ENCODE peak calls at places on chromosomes 2 and 18, in four cellular contexts. One of them, this sample, is unnamed.

GRCh38 chr2:48852938-48853337 is 97.4 kb upstream of the LHCGR start:
- DNase-seq in activated T-cell treated with anti-CD3 and anti-CD28 coated beads, Interleukin-2, amount 50 U/mL, for 4 hours: no peak
- DNase-seq in T follicular helper cell: no peak
- DNase-seq in NCI-H774: no peak
- DNase-seq in this sample: no peak

GRCh38 chr2:229873123-229873581 is 48.7 kb downstream of the TRIP12 start:
- DNase-seq in activated T-cell treated with anti-CD3 and anti-CD28 coated beads, Interleukin-2, amount 50 U/mL, for 4 hours: no peak
- DNase-seq in T follicular helper cell: no peak
- DNase-seq in NCI-H774: no peak
- DNase-seq in this sample: no peak

GRCh38 chr2:189601043-189601442 is 20.5 kb upstream of the SLC40A1 start:
- DNase-seq in activated T-cell treated with anti-CD3 and anti-CD28 coated beads, Interleukin-2, amount 50 U/mL, for 4 hours: no peak
- DNase-seq in T follicular helper cell: no peak
- DNase-seq in NCI-H774: no peak
- DNase-seq in this sample: no peak

GRCh38 chr2:45889053-45889452 is 237.6 kb downstream of the PRKCE start:
- DNase-seq in activated T-cell treated with anti-CD3 and anti-CD28 coated beads, Interleukin-2, amount 50 U/mL, for 4 hours: no peak
- DNase-seq in T follicular helper cell: no peak
- DNase-seq in NCI-H774: peak
- DNase-seq in this sample: no peak

GRCh38 chr2:102540882-102541281 is 67.9 kb downstream of the SLC9A4 start:
- DNase-seq in activated T-cell treated with anti-CD3 and anti-CD28 coated beads, Interleukin-2, amount 50 U/mL, for 4 hours: no peak
- DNase-seq in T follicular helper cell: no peak
- DNase-seq in NCI-H774: no peak
- DNase-seq in this sample: no peak

GRCh38 chr18:61766266-61766884 is 126.4 kb downstream of the RNF152 start:
- DNase-seq in activated T-cell treated with anti-CD3 and anti-CD28 coated beads, Interleukin-2, amount 50 U/mL, for 4 hours: no peak
- DNase-seq in T follicular helper cell: no peak
- DNase-seq in NCI-H774: no peak
- DNase-seq in this sample: no peak

GRCh38 chr18:14117611-14118010 is 14.6 kb downstream of the ZNF519 start:
- DNase-seq in activated T-cell treated with anti-CD3 and anti-CD28 coated beads, Interleukin-2, amount 50 U/mL, for 4 hours: no peak
- DNase-seq in T follicular helper cell: no peak
- DNase-seq in NCI-H774: no peak
- DNase-seq in this sample: no peak

GRCh38 chr18:78772369-78773302 is 207.0 kb upstream of the SALL3 start:
- DNase-seq in activated T-cell treated with anti-CD3 and anti-CD28 coated beads, Interleukin-2, amount 50 U/mL, for 4 hours: no peak
- DNase-seq in T follicular helper cell: no peak
- DNase-seq in NCI-H774: no peak
- DNase-seq in this sample: no peak

GRCh38 chr2:215601990-215602721 is 166.3 kb upstream of the FN1 start:
- DNase-seq in activated T-cell treated with anti-CD3 and anti-CD28 coated beads, Interleukin-2, amount 50 U/mL, for 4 hours: no peak
- DNase-seq in T follicular helper cell: no peak
- DNase-seq in NCI-H774: no peak
- DNase-seq in this sample: no peak

GRCh38 chr2:128633501-128633900 is 314.8 kb upstream of the HS6ST1 start:
- DNase-seq in activated T-cell treated with anti-CD3 and anti-CD28 coated beads, Interleukin-2, amount 50 U/mL, for 4 hours: no peak
- DNase-seq in T follicular helper cell: no peak
- DNase-seq in NCI-H774: no peak
- DNase-seq in this sample: no peak

GRCh38 chr2:66982766-66983165 is 414.4 kb upstream of the ETAA1 start:
- DNase-seq in activated T-cell treated with anti-CD3 and anti-CD28 coated beads, Interleukin-2, amount 50 U/mL, for 4 hours: no peak
- DNase-seq in T follicular helper cell: no peak
- DNase-seq in NCI-H774: no peak
- DNase-seq in this sample: no peak

GRCh38 chr2:30185175-30185574 is 38.4 kb downstream of the YPEL5 start:
- DNase-seq in activated T-cell treated with anti-CD3 and anti-CD28 coated beads, Interleukin-2, amount 50 U/mL, for 4 hours: no peak
- DNase-seq in T follicular helper cell: no peak
- DNase-seq in NCI-H774: no peak
- DNase-seq in this sample: no peak

GRCh38 chr2:230983566-230983965 is 12.4 kb upstream of the SPATA3 start:
- DNase-seq in activated T-cell treated with anti-CD3 and anti-CD28 coated beads, Interleukin-2, amount 50 U/mL, for 4 hours: no peak
- DNase-seq in T follicular helper cell: no peak
- DNase-seq in NCI-H774: no peak
- DNase-seq in this sample: no peak

GRCh38 chr2:54097124-54097523 is 18.3 kb upstream of the ACYP2 start:
- DNase-seq in activated T-cell treated with anti-CD3 and anti-CD28 coated beads, Interleukin-2, amount 50 U/mL, for 4 hours: no peak
- DNase-seq in T follicular helper cell: no peak
- DNase-seq in NCI-H774: no peak
- DNase-seq in this sample: no peak

GRCh38 chr2:207315131-207315530 is 149.4 kb upstream of the KLF7 start:
- DNase-seq in activated T-cell treated with anti-CD3 and anti-CD28 coated beads, Interleukin-2, amount 50 U/mL, for 4 hours: no peak
- DNase-seq in T follicular helper cell: no peak
- DNase-seq in NCI-H774: no peak
- DNase-seq in this sample: no peak

GRCh38 chr2:11708106-11708505 is 38.1 kb upstream of the NTSR2 start:
- DNase-seq in activated T-cell treated with anti-CD3 and anti-CD28 coated beads, Interleukin-2, amount 50 U/mL, for 4 hours: no peak
- DNase-seq in T follicular helper cell: no peak
- DNase-seq in NCI-H774: no peak
- DNase-seq in this sample: no peak

GRCh38 chr18:28013064-28013463 is 163.9 kb downstream of the CDH2 start:
- DNase-seq in activated T-cell treated with anti-CD3 and anti-CD28 coated beads, Interleukin-2, amount 50 U/mL, for 4 hours: no peak
- DNase-seq in T follicular helper cell: no peak
- DNase-seq in NCI-H774: no peak
- DNase-seq in this sample: no peak

GRCh38 chr2:194619368-194619767 is 1037.7 kb upstream of the SLC39A10 start:
- DNase-seq in activated T-cell treated with anti-CD3 and anti-CD28 coated beads, Interleukin-2, amount 50 U/mL, for 4 hours: no peak
- DNase-seq in T follicular helper cell: no peak
- DNase-seq in NCI-H774: no peak
- DNase-seq in this sample: no peak

GRCh38 chr18:40935423-40935822 is 1019.6 kb upstream of the PIK3C3 start:
- DNase-seq in activated T-cell treated with anti-CD3 and anti-CD28 coated beads, Interleukin-2, amount 50 U/mL, for 4 hours: no peak
- DNase-seq in T follicular helper cell: no peak
- DNase-seq in NCI-H774: no peak
- DNase-seq in this sample: no peak

GRCh38 chr2:100405403-100406119 is 11.9 kb downstream of the CHST10 start:
- DNase-seq in activated T-cell treated with anti-CD3 and anti-CD28 coated beads, Interleukin-2, amount 50 U/mL, for 4 hours: no peak
- DNase-seq in T follicular helper cell: no peak
- DNase-seq in NCI-H774: no peak
- DNase-seq in this sample: no peak

GRCh38 chr2:188410504-188411235 is 119.0 kb downstream of the GULP1 start:
- DNase-seq in activated T-cell treated with anti-CD3 and anti-CD28 coated beads, Interleukin-2, amount 50 U/mL, for 4 hours: no peak
- DNase-seq in T follicular helper cell: no peak
- DNase-seq in NCI-H774: no peak
- DNase-seq in this sample: no peak

GRCh38 chr2:239120664-239121063 is 272.8 kb downstream of the TWIST2 start:
- DNase-seq in activated T-cell treated with anti-CD3 and anti-CD28 coated beads, Interleukin-2, amount 50 U/mL, for 4 hours: no peak
- DNase-seq in T follicular helper cell: no peak
- DNase-seq in NCI-H774: no peak
- DNase-seq in this sample: no peak

GRCh38 chr2:49490710-49491109 is 336.4 kb upstream of the FSHR start:
- DNase-seq in activated T-cell treated with anti-CD3 and anti-CD28 coated beads, Interleukin-2, amount 50 U/mL, for 4 hours: no peak
- DNase-seq in T follicular helper cell: no peak
- DNase-seq in NCI-H774: no peak
- DNase-seq in this sample: no peak

GRCh38 chr2:109383505-109384307 is 230.1 kb downstream of the SEPTIN10 start:
- DNase-seq in activated T-cell treated with anti-CD3 and anti-CD28 coated beads, Interleukin-2, amount 50 U/mL, for 4 hours: no peak
- DNase-seq in T follicular helper cell: no peak
- DNase-seq in NCI-H774: no peak
- DNase-seq in this sample: peak

GRCh38 chr2:178477443-178478099 is 829 bp downstream of the FKBP7 start:
- DNase-seq in activated T-cell treated with anti-CD3 and anti-CD28 coated beads, Interleukin-2, amount 50 U/mL, for 4 hours: no peak
- DNase-seq in T follicular helper cell: no peak
- DNase-seq in NCI-H774: no peak
- DNase-seq in this sample: no peak

GRCh38 chr2:145185696-145186095 is 665.8 kb upstream of the ZEB2 start:
- DNase-seq in activated T-cell treated with anti-CD3 and anti-CD28 coated beads, Interleukin-2, amount 50 U/mL, for 4 hours: no peak
- DNase-seq in T follicular helper cell: no peak
- DNase-seq in NCI-H774: no peak
- DNase-seq in this sample: no peak

GRCh38 chr2:200042102-200042735 is 86.8 kb downstream of the MAIP1 start:
- DNase-seq in activated T-cell treated with anti-CD3 and anti-CD28 coated beads, Interleukin-2, amount 50 U/mL, for 4 hours: no peak
- DNase-seq in T follicular helper cell: no peak
- DNase-seq in NCI-H774: no peak
- DNase-seq in this sample: no peak

This sample was measured in upper lobe of right lung.